ENCODE peak calls at places on chromosomes 13 and 19, in six cellular contexts. One of them, this sample, is unnamed.

GRCh38 chr19:37928527-37929286 is 21.7 kb downstream of the SIPA1L3 start:
- DNase-seq in HCT116: no peak
- DNase-seq in cardiac muscle cell: no peak
- DNase-seq in uterus: no peak
- DNase-seq in left ventricle myocardium inferior: no peak
- DNase-seq in brain microvascular endothelial cell: no peak
- DNase-seq in this sample: no peak

GRCh38 chr13:19794552-19795143 is 11.9 kb upstream of the PSPC1 start:
- DNase-seq in uterus: no peak
- DNase-seq in brain microvascular endothelial cell: no peak
- DNase-seq in left ventricle myocardium inferior: no peak
- DNase-seq in HCT116: peak
- DNase-seq in cardiac muscle cell: no peak
- DNase-seq in this sample: no peak

GRCh38 chr19:45032421-45032820 is 6.4 kb upstream of the CLASRP start:
- DNase-seq in cardiac muscle cell: no peak
- DNase-seq in left ventricle myocardium inferior: no peak
- DNase-seq in HCT116: no peak
- DNase-seq in brain microvascular endothelial cell: no peak
- DNase-seq in uterus: no peak
- DNase-seq in this sample: no peak

GRCh38 chr19:51093510-51094345 is 11.0 kb upstream of the KLK14 start:
- DNase-seq in cardiac muscle cell: no peak
- DNase-seq in brain microvascular endothelial cell: no peak
- DNase-seq in left ventricle myocardium inferior: no peak
- DNase-seq in uterus: no peak
- DNase-seq in HCT116: no peak
- DNase-seq in this sample: no peak

GRCh38 chr19:13742756-13743155 is 21.6 kb upstream of the MRI1 start:
- DNase-seq in brain microvascular endothelial cell: no peak
- DNase-seq in cardiac muscle cell: no peak
- DNase-seq in HCT116: no peak
- DNase-seq in left ventricle myocardium inferior: no peak
- DNase-seq in uterus: no peak
- DNase-seq in this sample: no peak

GRCh38 chr19:49344516-49345423 is 9.6 kb downstream of the CD37 start:
- DNase-seq in uterus: no peak
- DNase-seq in left ventricle myocardium inferior: no peak
- DNase-seq in brain microvascular endothelial cell: no peak
- DNase-seq in cardiac muscle cell: no peak
- DNase-seq in HCT116: no peak
- DNase-seq in this sample: no peak

GRCh38 chr13:25232937-25233515 is 54.3 kb downstream of the MTMR6 start:
- DNase-seq in brain microvascular endothelial cell: no peak
- DNase-seq in uterus: no peak
- DNase-seq in HCT116: peak
- DNase-seq in left ventricle myocardium inferior: no peak
- DNase-seq in cardiac muscle cell: peak
- DNase-seq in this sample: no peak

GRCh38 chr13:106083620-106084350 is 451.7 kb downstream of the EFNB2 start:
- DNase-seq in uterus: no peak
- DNase-seq in HCT116: peak
- DNase-seq in cardiac muscle cell: peak
- DNase-seq in brain microvascular endothelial cell: peak
- DNase-seq in left ventricle myocardium inferior: no peak
- DNase-seq in this sample: no peak

GRCh38 chr19:2288010-2288742 is 6.2 kb upstream of the PEAK3 start:
- DNase-seq in brain microvascular endothelial cell: no peak
- DNase-seq in cardiac muscle cell: no peak
- DNase-seq in uterus: no peak
- DNase-seq in left ventricle myocardium inferior: no peak
- DNase-seq in HCT116: no peak
- DNase-seq in this sample: no peak

GRCh38 chr13:109835321-109835720 is 48.9 kb upstream of the IRS2 start:
- DNase-seq in left ventricle myocardium inferior: no peak
- DNase-seq in brain microvascular endothelial cell: peak
- DNase-seq in uterus: no peak
- DNase-seq in cardiac muscle cell: no peak
- DNase-seq in HCT116: no peak
- DNase-seq in this sample: no peak

GRCh38 chr13:99028890-99029289 is 51.0 kb upstream of the DOCK9 start:
- DNase-seq in brain microvascular endothelial cell: no peak
- DNase-seq in HCT116: no peak
- DNase-seq in uterus: no peak
- DNase-seq in cardiac muscle cell: no peak
- DNase-seq in left ventricle myocardium inferior: no peak
- DNase-seq in this sample: no peak

GRCh38 chr13:99031725-99032298 is 53.9 kb upstream of the DOCK9 start:
- DNase-seq in HCT116: no peak
- DNase-seq in cardiac muscle cell: no peak
- DNase-seq in brain microvascular endothelial cell: no peak
- DNase-seq in left ventricle myocardium inferior: no peak
- DNase-seq in uterus: no peak
- DNase-seq in this sample: no peak

GRCh38 chr13:99027661-99028425 is 50.0 kb upstream of the DOCK9 start:
- DNase-seq in HCT116: no peak
- DNase-seq in uterus: no peak
- DNase-seq in cardiac muscle cell: no peak
- DNase-seq in brain microvascular endothelial cell: no peak
- DNase-seq in left ventricle myocardium inferior: no peak
- DNase-seq in this sample: no peak

GRCh38 chr13:99027260-99027659 is 49.4 kb upstream of the DOCK9 start:
- DNase-seq in cardiac muscle cell: no peak
- DNase-seq in left ventricle myocardium inferior: no peak
- DNase-seq in uterus: no peak
- DNase-seq in brain microvascular endothelial cell: no peak
- DNase-seq in HCT116: no peak
- DNase-seq in this sample: no peak

GRCh38 chr13:99029576-99029975 is 51.7 kb upstream of the DOCK9 start:
- DNase-seq in uterus: no peak
- DNase-seq in HCT116: no peak
- DNase-seq in left ventricle myocardium inferior: no peak
- DNase-seq in cardiac muscle cell: no peak
- DNase-seq in brain microvascular endothelial cell: no peak
- DNase-seq in this sample: no peak
- TF ChIP-seq CTCF in uterus: no peak
- TF ChIP-seq CTCF in HCT116: no peak
- TF ChIP-seq CTCF in left ventricle myocardium inferior: no peak
- TF ChIP-seq CTCF in cardiac muscle cell: no peak
- TF ChIP-seq CTCF in brain microvascular endothelial cell: no peak
- TF ChIP-seq CTCF in this sample: no peak

GRCh38 chr13:101594936-101595335 is 142.5 kb downstream of the ITGBL1 start:
- DNase-seq in left ventricle myocardium inferior: no peak
- DNase-seq in uterus: no peak
- DNase-seq in cardiac muscle cell: no peak
- DNase-seq in HCT116: no peak
- DNase-seq in brain microvascular endothelial cell: no peak
- DNase-seq in this sample: no peak

GRCh38 chr13:101590479-101590878 is 138.0 kb downstream of the ITGBL1 start:
- DNase-seq in uterus: no peak
- DNase-seq in HCT116: no peak
- DNase-seq in left ventricle myocardium inferior: no peak
- DNase-seq in brain microvascular endothelial cell: no peak
- DNase-seq in cardiac muscle cell: no peak
- DNase-seq in this sample: no peak
- TF ChIP-seq CTCF in uterus: no peak
- TF ChIP-seq CTCF in HCT116: no peak
- TF ChIP-seq CTCF in left ventricle myocardium inferior: no peak
- TF ChIP-seq CTCF in brain microvascular endothelial cell: no peak
- TF ChIP-seq CTCF in cardiac muscle cell: no peak
- TF ChIP-seq CTCF in this sample: no peak

GRCh38 chr19:39345956-39346355 is 3.7 kb downstream of the SAMD4B start:
- DNase-seq in cardiac muscle cell: no peak
- DNase-seq in brain microvascular endothelial cell: no peak
- DNase-seq in HCT116: no peak
- DNase-seq in left ventricle myocardium inferior: no peak
- DNase-seq in uterus: no peak
- DNase-seq in this sample: no peak
- TF ChIP-seq CTCF in cardiac muscle cell: peak
- TF ChIP-seq CTCF in brain microvascular endothelial cell: peak
- TF ChIP-seq CTCF in HCT116: no peak
- TF ChIP-seq CTCF in left ventricle myocardium inferior: no peak
- TF ChIP-seq CTCF in uterus: no peak
- TF ChIP-seq CTCF in this sample: no peak

DNA sequence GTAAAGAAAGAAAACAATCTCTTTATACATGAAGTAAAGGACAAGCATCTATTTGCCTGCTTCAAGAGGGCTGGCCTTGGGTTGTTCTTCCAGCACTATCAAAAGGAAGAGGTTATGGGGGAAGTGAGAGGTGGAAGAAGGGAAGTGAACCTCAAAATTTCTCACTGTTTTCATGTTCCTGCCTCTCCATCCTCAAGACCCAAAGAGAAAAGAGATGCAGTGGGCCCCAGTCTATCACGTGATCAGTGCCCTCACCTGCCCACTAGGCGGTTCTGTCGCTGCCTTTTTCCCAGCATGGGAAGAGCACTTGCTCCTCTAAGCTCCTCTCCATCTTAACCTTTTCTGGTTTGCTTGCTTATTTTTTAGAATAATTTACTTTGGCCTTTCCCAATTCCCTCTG is 6.2 kb upstream of the USP12 start:
- DNase-seq in left ventricle myocardium inferior: no peak
- DNase-seq in uterus: no peak
- DNase-seq in brain microvascular endothelial cell: no peak
- DNase-seq in HCT116: no peak
- DNase-seq in cardiac muscle cell: no peak
- DNase-seq in this sample: no peak
- TF ChIP-seq CTCF in left ventricle myocardium inferior: no peak
- TF ChIP-seq CTCF in uterus: no peak
- TF ChIP-seq CTCF in brain microvascular endothelial cell: peak
- TF ChIP-seq CTCF in HCT116: peak
- TF ChIP-seq CTCF in cardiac muscle cell: no peak
- TF ChIP-seq CTCF in this sample: no peak

GRCh38 chr19:6999938-7000732 is 21.1 kb downstream of the MBD3L2B start:
- DNase-seq in HCT116: no peak
- DNase-seq in brain microvascular endothelial cell: no peak
- DNase-seq in cardiac muscle cell: no peak
- DNase-seq in left ventricle myocardium inferior: no peak
- DNase-seq in uterus: no peak
- DNase-seq in this sample: no peak

GRCh38 chr19:7007859-7008258 is 13.4 kb downstream of the MBD3L2B start:
- DNase-seq in brain microvascular endothelial cell: no peak
- DNase-seq in uterus: no peak
- DNase-seq in HCT116: no peak
- DNase-seq in left ventricle myocardium inferior: no peak
- DNase-seq in cardiac muscle cell: no peak
- DNase-seq in this sample: no peak

GRCh38 chr19:7000816-7001215 is 20.4 kb downstream of the MBD3L2B start:
- DNase-seq in brain microvascular endothelial cell: no peak
- DNase-seq in HCT116: no peak
- DNase-seq in uterus: no peak
- DNase-seq in cardiac muscle cell: no peak
- DNase-seq in left ventricle myocardium inferior: no peak
- DNase-seq in this sample: no peak

GRCh38 chr19:7006305-7006704 is 14.9 kb downstream of the MBD3L2B start:
- DNase-seq in left ventricle myocardium inferior: no peak
- DNase-seq in uterus: no peak
- DNase-seq in cardiac muscle cell: no peak
- DNase-seq in brain microvascular endothelial cell: no peak
- DNase-seq in HCT116: no peak
- DNase-seq in this sample: no peak

DNA sequence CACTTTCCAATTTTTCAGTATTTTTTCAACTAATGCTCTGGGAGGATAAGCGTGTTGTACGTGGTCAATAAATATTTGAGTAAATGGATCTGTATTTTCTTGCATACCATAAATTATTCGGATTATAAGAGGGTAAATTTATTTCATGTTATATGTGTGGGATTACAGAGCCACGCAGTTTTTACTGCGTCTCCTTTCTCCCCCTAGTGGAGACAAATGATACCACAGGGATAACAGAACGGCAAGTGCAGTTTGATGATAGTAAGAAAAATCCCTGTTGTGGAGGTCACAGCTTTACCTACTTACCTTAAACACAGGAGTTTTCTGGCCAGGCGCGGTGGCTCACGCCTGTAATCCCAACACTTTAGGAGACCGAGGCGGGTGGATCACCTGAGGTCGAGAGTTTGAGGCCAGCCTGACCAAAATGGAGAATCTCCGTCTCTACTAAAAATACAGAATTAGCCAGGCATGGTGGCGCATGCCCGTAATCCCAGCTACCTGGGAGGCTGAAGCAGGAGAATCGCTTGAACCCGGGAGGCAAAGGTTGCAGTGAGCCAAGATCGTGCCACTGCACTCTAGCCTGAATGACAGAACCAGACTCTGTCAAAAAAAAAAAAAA is 16.8 kb downstream of the MBD3L2B start:
- DNase-seq in HCT116: peak
- DNase-seq in brain microvascular endothelial cell: peak
- DNase-seq in cardiac muscle cell: peak
- DNase-seq in left ventricle myocardium inferior: no peak
- DNase-seq in uterus: no peak
- DNase-seq in this sample: no peak
- TF ChIP-seq CTCF in HCT116: peak
- TF ChIP-seq CTCF in brain microvascular endothelial cell: no peak
- TF ChIP-seq CTCF in cardiac muscle cell: peak
- TF ChIP-seq CTCF in left ventricle myocardium inferior: peak
- TF ChIP-seq CTCF in uterus: no peak
- TF ChIP-seq CTCF in this sample: peak

GRCh38 chr19:40266912-40267600 is 18.1 kb downstream of the AKT2 start:
- DNase-seq in cardiac muscle cell: no peak
- DNase-seq in brain microvascular endothelial cell: no peak
- DNase-seq in uterus: no peak
- DNase-seq in HCT116: no peak
- DNase-seq in left ventricle myocardium inferior: no peak
- DNase-seq in this sample: no peak
- TF ChIP-seq CTCF in cardiac muscle cell: no peak
- TF ChIP-seq CTCF in brain microvascular endothelial cell: no peak
- TF ChIP-seq CTCF in uterus: no peak
- TF ChIP-seq CTCF in HCT116: no peak
- TF ChIP-seq CTCF in left ventricle myocardium inferior: no peak
- TF ChIP-seq CTCF in this sample: no peak

This sample was measured in glutamatergic neuron.